ENCODE peak calls at places on chromosomes 16 and 17, in eight cellular contexts. G is tibial artery, B is bronchial epithelial cell, R is amygdala, M is NCI-H774, T is Panc1, N is endothelial cell of umbilical vein, H is HuH-7. U is an unnamed sample.

GRCh38 chr16:57475711-57476339 is 10.5 kb downstream of the DOK4 start:
- DNase-seq in G (no peak), B (no peak), R (no peak), M (no peak), T (no peak), N (peak; percentile 56), H (peak; percentile 83), U (peak; percentile 24)

GRCh38 chr16:76235025-76235424 is 42.2 kb upstream of the CNTNAP4 start:
- DNase-seq in G (no peak), B (no peak), R (no peak), M (no peak), T (no peak), N (no peak), H (peak; percentile 23), U (no peak)

GRCh38 chr17:37737971-37738370 is 6.9 kb downstream of the HNF1B start:
- DNase-seq in G (no peak), B (no peak), R (no peak), M (no peak), T (no peak), N (no peak), H (no peak), U (no peak)

GRCh38 chr16:26905336-26905735 is 161.4 kb upstream of the C16orf82 start:
- DNase-seq in G (no peak), B (no peak), R (no peak), M (no peak), T (no peak), N (no peak), H (no peak), U (no peak)

GRCh38 chr16:53235851-53236250 is 181.1 kb downstream of the CHD9 start:
- DNase-seq in G (no peak), B (no peak), R (no peak), M (no peak), T (no peak), N (no peak), H (no peak), U (no peak)

GRCh38 chr17:27906238-27906603 is 13.1 kb upstream of the LYRM9 start:
- DNase-seq in G (no peak), B (no peak), R (no peak), M (no peak), T (no peak), N (no peak), H (no peak), U (no peak)

GRCh38 chr17:633133-633532 is 81.5 kb downstream of the VPS53 start:
- DNase-seq in G (no peak), B (no peak), R (no peak), M (no peak), T (no peak), N (no peak), H (no peak), U (no peak)

GRCh38 chr17:75552847-75553552 is 27.5 kb downstream of the LLGL2 start:
- DNase-seq in G (no peak), B (no peak), R (no peak), M (no peak), T (no peak), N (no peak), H (peak; percentile 61), U (no peak)

GRCh38 chr16:13550254-13550653 is 369.7 kb upstream of the ERCC4 start:
- DNase-seq in G (no peak), B (no peak), R (no peak), M (no peak), T (no peak), N (no peak), H (no peak), U (no peak)

GRCh38 chr17:36888236-36888957 is 48.9 kb upstream of the LHX1 start:
- DNase-seq in G (no peak), B (no peak), R (no peak), M (peak; percentile 64), T (no peak), N (no peak), H (no peak), U (no peak)

GRCh38 chr16:15857779-15858560 is 1.1 kb upstream of the MYH11 start:
- DNase-seq in G (peak; percentile 62), B (no peak), R (no peak), M (no peak), T (no peak), N (peak; percentile 22), H (no peak), U (no peak)